ENCODE peak calls at places on chromosomes 13 and 19, in seven cellular contexts. One of them, this sample, is unnamed.
A peak's percentile ranks its signal among the peaks of the same experiment; 100 is the strongest.

GRCh38 chr19:43618921-43619261 is 538 bp downstream of the ZNF428 start:
- DNase-seq in sigmoid colon: no peak
- DNase-seq in HCT116: no peak
- DNase-seq in stomach: no peak
- DNase-seq in SK-N-SH: peak; percentile 82
- DNase-seq in spleen: no peak
- DNase-seq in GM23338: no peak
- DNase-seq in this sample: no peak

GRCh38 chr13:74026753-74027152 is 107.5 kb downstream of the KLF12 start:
- DNase-seq in sigmoid colon: no peak
- DNase-seq in HCT116: no peak
- DNase-seq in stomach: peak; percentile 29
- DNase-seq in SK-N-SH: no peak
- DNase-seq in spleen: peak; percentile 80
- DNase-seq in GM23338: peak; percentile 85
- DNase-seq in this sample: no peak

GRCh38 chr19:41554902-41555301 is 21.1 kb upstream of the CEACAM21 start:
- DNase-seq in sigmoid colon: no peak
- DNase-seq in HCT116: no peak
- DNase-seq in stomach: no peak
- DNase-seq in SK-N-SH: no peak
- DNase-seq in spleen: no peak
- DNase-seq in GM23338: no peak
- DNase-seq in this sample: no peak

GRCh38 chr13:97000295-97000925 is 6.1 kb upstream of the OXGR1 start:
- DNase-seq in sigmoid colon: no peak
- DNase-seq in HCT116: no peak
- DNase-seq in stomach: no peak
- DNase-seq in SK-N-SH: no peak
- DNase-seq in spleen: no peak
- DNase-seq in GM23338: peak; percentile 36
- DNase-seq in this sample: no peak

GRCh38 chr13:113917523-113918371 is 53.9 kb upstream of the GAS6 start:
- DNase-seq in sigmoid colon: no peak
- DNase-seq in HCT116: no peak
- DNase-seq in stomach: peak; percentile 23
- DNase-seq in SK-N-SH: no peak
- DNase-seq in spleen: peak; percentile 48
- DNase-seq in GM23338: no peak
- DNase-seq in this sample: no peak

GRCh38 chr19:56942749-56943148 is 102.2 kb upstream of the PEG3 start:
- DNase-seq in sigmoid colon: peak; percentile 78
- DNase-seq in HCT116: no peak
- DNase-seq in stomach: peak; percentile 38
- DNase-seq in SK-N-SH: peak; percentile 55
- DNase-seq in spleen: peak; percentile 81
- DNase-seq in GM23338: no peak
- DNase-seq in this sample: no peak

GRCh38 chr19:14401468-14401867 is 17.7 kb downstream of the DDX39A start:
- DNase-seq in sigmoid colon: peak; percentile 56
- DNase-seq in HCT116: no peak
- DNase-seq in stomach: no peak
- DNase-seq in SK-N-SH: no peak
- DNase-seq in spleen: peak; percentile 71
- DNase-seq in GM23338: no peak
- DNase-seq in this sample: no peak

GRCh38 chr13:114015111-114015551 is 41.3 kb upstream of the C13orf46 start:
- DNase-seq in sigmoid colon: no peak
- DNase-seq in HCT116: no peak
- DNase-seq in stomach: peak; percentile 58
- DNase-seq in SK-N-SH: no peak
- DNase-seq in spleen: no peak
- DNase-seq in GM23338: no peak
- DNase-seq in this sample: peak; percentile 33

GRCh38 chr13:54884645-54885044 is 1856.0 kb downstream of the OLFM4 start:
- DNase-seq in sigmoid colon: no peak
- DNase-seq in HCT116: no peak
- DNase-seq in stomach: no peak
- DNase-seq in SK-N-SH: no peak
- DNase-seq in spleen: no peak
- DNase-seq in GM23338: no peak
- DNase-seq in this sample: no peak

GRCh38 chr13:21557995-21558394 is 46.0 kb downstream of the MICU2 start:
- DNase-seq in sigmoid colon: no peak
- DNase-seq in HCT116: peak; percentile 16
- DNase-seq in stomach: no peak
- DNase-seq in SK-N-SH: peak; percentile 9
- DNase-seq in spleen: no peak
- DNase-seq in GM23338: peak; percentile 75
- DNase-seq in this sample: no peak

GRCh38 chr19:19551862-19552192 is 13.8 kb downstream of the CILP2 start:
- DNase-seq in sigmoid colon: no peak
- DNase-seq in HCT116: no peak
- DNase-seq in stomach: no peak
- DNase-seq in SK-N-SH: no peak
- DNase-seq in spleen: no peak
- DNase-seq in GM23338: no peak
- DNase-seq in this sample: no peak

GRCh38 chr19:35760711-35761349 is 2.9 kb downstream of the PROSER3 start:
- DNase-seq in sigmoid colon: no peak
- DNase-seq in HCT116: no peak
- DNase-seq in stomach: no peak
- DNase-seq in SK-N-SH: no peak
- DNase-seq in spleen: no peak
- DNase-seq in GM23338: no peak
- DNase-seq in this sample: no peak

GRCh38 chr19:18205180-18205915 is 1.5 kb upstream of the RAB3A start:
- DNase-seq in sigmoid colon: peak; percentile 96
- DNase-seq in HCT116: no peak
- DNase-seq in stomach: peak; percentile 73
- DNase-seq in SK-N-SH: peak; percentile 77
- DNase-seq in spleen: peak; percentile 94
- DNase-seq in GM23338: peak; percentile 71
- DNase-seq in this sample: peak; percentile 67

GRCh38 chr13:44685641-44686040 is 109.5 kb upstream of the TSC22D1 start:
- DNase-seq in sigmoid colon: no peak
- DNase-seq in HCT116: no peak
- DNase-seq in stomach: no peak
- DNase-seq in SK-N-SH: no peak
- DNase-seq in spleen: no peak
- DNase-seq in GM23338: no peak
- DNase-seq in this sample: no peak
- TF ChIP-seq POLR2AphosphoS5 in sigmoid colon: no peak
- TF ChIP-seq POLR2AphosphoS5 in HCT116: no peak
- TF ChIP-seq POLR2AphosphoS5 in stomach: no peak
- TF ChIP-seq POLR2AphosphoS5 in SK-N-SH: no peak
- TF ChIP-seq POLR2AphosphoS5 in spleen: no peak
- TF ChIP-seq POLR2AphosphoS5 in GM23338: no peak
- TF ChIP-seq POLR2AphosphoS5 in this sample: no peak

GRCh38 chr13:45436953-45437352 is 18.8 kb upstream of the SLC25A30 start:
- DNase-seq in sigmoid colon: no peak
- DNase-seq in HCT116: no peak
- DNase-seq in stomach: no peak
- DNase-seq in SK-N-SH: no peak
- DNase-seq in spleen: no peak
- DNase-seq in GM23338: no peak
- DNase-seq in this sample: no peak

GRCh38 chr13:45439781-45440462 is 21.7 kb upstream of the SLC25A30 start:
- DNase-seq in sigmoid colon: no peak
- DNase-seq in HCT116: no peak
- DNase-seq in stomach: no peak
- DNase-seq in SK-N-SH: no peak
- DNase-seq in spleen: no peak
- DNase-seq in GM23338: no peak
- DNase-seq in this sample: no peak

GRCh38 chr13:45441633-45442032 is 23.1 kb upstream of the COG3 start:
- DNase-seq in sigmoid colon: no peak
- DNase-seq in HCT116: no peak
- DNase-seq in stomach: no peak
- DNase-seq in SK-N-SH: no peak
- DNase-seq in spleen: no peak
- DNase-seq in GM23338: no peak
- DNase-seq in this sample: no peak

GRCh38 chr13:45436332-45436731 is 18.2 kb upstream of the SLC25A30 start:
- DNase-seq in sigmoid colon: no peak
- DNase-seq in HCT116: no peak
- DNase-seq in stomach: no peak
- DNase-seq in SK-N-SH: no peak
- DNase-seq in spleen: no peak
- DNase-seq in GM23338: no peak
- DNase-seq in this sample: no peak

GRCh38 chr13:45439000-45439399 is 20.8 kb upstream of the SLC25A30 start:
- DNase-seq in sigmoid colon: no peak
- DNase-seq in HCT116: no peak
- DNase-seq in stomach: no peak
- DNase-seq in SK-N-SH: no peak
- DNase-seq in spleen: no peak
- DNase-seq in GM23338: no peak
- DNase-seq in this sample: no peak
- H3K27ac ChIP-seq in sigmoid colon: no peak overlapping the region
- H3K27ac ChIP-seq in HCT116: no peak overlapping the region
- H3K27ac ChIP-seq in stomach: no peak overlapping the region
- H3K27ac ChIP-seq in SK-N-SH: no peak overlapping the region
- H3K27ac ChIP-seq in spleen: no peak overlapping the region
- H3K27ac ChIP-seq in GM23338: no peak overlapping the region
- H3K27ac ChIP-seq in this sample: no peak overlapping the region

GRCh38 chr19:23475477-23475876 is 80.2 kb upstream of the ZNF91 start:
- DNase-seq in sigmoid colon: no peak
- DNase-seq in HCT116: no peak
- DNase-seq in stomach: no peak
- DNase-seq in SK-N-SH: no peak
- DNase-seq in spleen: no peak
- DNase-seq in GM23338: no peak
- DNase-seq in this sample: no peak
- TF ChIP-seq POLR2AphosphoS5 in sigmoid colon: no peak
- TF ChIP-seq POLR2AphosphoS5 in HCT116: no peak
- TF ChIP-seq POLR2AphosphoS5 in stomach: no peak
- TF ChIP-seq POLR2AphosphoS5 in SK-N-SH: no peak
- TF ChIP-seq POLR2AphosphoS5 in spleen: no peak
- TF ChIP-seq POLR2AphosphoS5 in GM23338: no peak
- TF ChIP-seq POLR2AphosphoS5 in this sample: no peak

GRCh38 chr19:5147971-5148793 is 179.3 kb downstream of the KDM4B start:
- DNase-seq in sigmoid colon: no peak
- DNase-seq in HCT116: no peak
- DNase-seq in stomach: no peak
- DNase-seq in SK-N-SH: no peak
- DNase-seq in spleen: peak; percentile 69
- DNase-seq in GM23338: no peak
- DNase-seq in this sample: no peak
- H3K27ac ChIP-seq in sigmoid colon: no peak overlapping the region
- H3K27ac ChIP-seq in HCT116: no peak overlapping the region
- H3K27ac ChIP-seq in stomach: no peak overlapping the region
- H3K27ac ChIP-seq in SK-N-SH: no peak overlapping the region
- H3K27ac ChIP-seq in spleen: no peak overlapping the region
- H3K27ac ChIP-seq in GM23338: no peak overlapping the region
- H3K27ac ChIP-seq in this sample: no peak overlapping the region

GRCh38 chr19:13055213-13056051 is 47.2 kb downstream of the LYL1 start:
- DNase-seq in sigmoid colon: peak; percentile 94
- DNase-seq in HCT116: no peak
- DNase-seq in stomach: peak; percentile 52
- DNase-seq in SK-N-SH: peak; percentile 89
- DNase-seq in spleen: no peak
- DNase-seq in GM23338: peak; percentile 68
- DNase-seq in this sample: no peak
- TF ChIP-seq POLR2AphosphoS5 in sigmoid colon: no peak
- TF ChIP-seq POLR2AphosphoS5 in HCT116: no peak
- TF ChIP-seq POLR2AphosphoS5 in stomach: no peak
- TF ChIP-seq POLR2AphosphoS5 in SK-N-SH: peak; percentile 33
- TF ChIP-seq POLR2AphosphoS5 in spleen: peak; percentile 39
- TF ChIP-seq POLR2AphosphoS5 in GM23338: no peak
- TF ChIP-seq POLR2AphosphoS5 in this sample: no peak

GRCh38 chr19:48962849-48963165 is 2.3 kb upstream of the FTL start:
- DNase-seq in sigmoid colon: no peak
- DNase-seq in HCT116: no peak
- DNase-seq in stomach: no peak
- DNase-seq in SK-N-SH: no peak
- DNase-seq in spleen: no peak
- DNase-seq in GM23338: peak; percentile 29
- DNase-seq in this sample: no peak

GRCh38 chr19:48961673-48962028 is 3.5 kb upstream of the FTL start:
- DNase-seq in sigmoid colon: no peak
- DNase-seq in HCT116: no peak
- DNase-seq in stomach: no peak
- DNase-seq in SK-N-SH: no peak
- DNase-seq in spleen: peak; percentile 83
- DNase-seq in GM23338: no peak
- DNase-seq in this sample: no peak

GRCh38 chr19:48959341-48960239 is 4.9 kb downstream of the BAX start:
- DNase-seq in sigmoid colon: no peak
- DNase-seq in HCT116: no peak
- DNase-seq in stomach: no peak
- DNase-seq in SK-N-SH: no peak
- DNase-seq in spleen: no peak
- DNase-seq in GM23338: no peak
- DNase-seq in this sample: no peak

GRCh38 chr19:48962029-48962848 is 2.9 kb upstream of the FTL start:
- DNase-seq in sigmoid colon: peak; percentile 80
- DNase-seq in HCT116: no peak
- DNase-seq in stomach: peak; percentile 79
- DNase-seq in SK-N-SH: no peak
- DNase-seq in spleen: peak; percentile 96
- DNase-seq in GM23338: peak; percentile 59
- DNase-seq in this sample: peak; percentile 46

DNA sequence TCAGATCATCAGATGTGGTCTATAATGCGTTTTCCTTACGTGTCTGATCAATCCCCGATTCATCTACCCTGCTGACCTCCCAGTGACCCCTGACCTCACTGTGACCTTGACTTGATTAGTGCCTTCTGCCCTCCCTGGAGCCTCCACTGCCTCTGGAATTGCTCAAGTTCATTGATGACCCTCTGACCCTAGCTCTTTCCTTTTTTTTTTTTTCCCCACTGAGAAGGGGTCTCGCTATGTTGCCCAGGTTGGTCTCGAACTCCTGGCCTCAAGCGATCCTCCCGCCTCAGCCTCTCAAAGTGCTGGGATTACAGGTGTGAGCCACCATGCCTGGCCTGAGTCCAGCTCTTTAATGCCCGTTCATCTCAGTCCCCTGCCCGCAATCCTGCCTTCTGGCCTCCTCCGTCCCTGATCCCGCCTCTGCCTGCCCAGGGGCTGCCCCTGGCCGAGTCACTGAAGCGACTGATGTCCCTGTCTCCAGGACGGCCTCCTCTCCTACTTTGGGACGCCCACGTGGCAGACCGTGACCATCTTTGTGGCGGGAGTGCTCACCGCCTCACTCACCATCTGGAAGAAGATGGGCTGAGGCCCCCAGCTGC is 4.0 kb upstream of the FTL start:
- DNase-seq in sigmoid colon: no peak
- DNase-seq in HCT116: no peak
- DNase-seq in stomach: no peak
- DNase-seq in SK-N-SH: no peak
- DNase-seq in spleen: peak; percentile 83
- DNase-seq in GM23338: no peak
- DNase-seq in this sample: no peak
- H3K27ac ChIP-seq in sigmoid colon: peak overlapping the region; percentile 98
- H3K27ac ChIP-seq in HCT116: peak overlapping the region; percentile 98
- H3K27ac ChIP-seq in stomach: peak overlapping the region; percentile 97
- H3K27ac ChIP-seq in SK-N-SH: no peak overlapping the region
- H3K27ac ChIP-seq in spleen: no peak overlapping the region
- H3K27ac ChIP-seq in GM23338: peak overlapping the region; percentile 79
- H3K27ac ChIP-seq in this sample: no peak overlapping the region